ENCODE peak calls at places on chromosome 19, in six cellular contexts. N is OCI-LY7, F is tibial nerve, J is left ventricle myocardium inferior, T is HS-27A, R is T1000. M is an unnamed sample.

GRCh38 chr19:17289489-17289888 is 7.8 kb downstream of the ANKLE1 start:
- DNase-seq in R (no peak), F (no peak), J (peak; percentile 80), N (peak; percentile 80), T (no peak), M (no peak)

GRCh38 chr19:40254714-40255418 is 28.4 kb upstream of the CCNP start:
- DNase-seq in R (no peak), F (no peak), J (peak; percentile 5), N (no peak), T (no peak), M (no peak)

GRCh38 chr19:1987197-1988187 is 28.0 kb downstream of the BTBD2 start:
- DNase-seq in F (no peak), T (no peak), J (no peak), R (no peak), N (no peak), M (no peak)

GRCh38 chr19:7527516-7528191 is 5.2 kb downstream of the MCOLN1 start:
- DNase-seq in N (no peak), R (no peak), J (peak; percentile 61), T (no peak), F (no peak), M (no peak)

GRCh38 chr19:32566246-32566830 is 14.7 kb upstream of the PDCD5 start:
- DNase-seq in T (no peak), N (no peak), R (no peak), J (no peak), F (no peak), M (no peak)

GRCh38 chr19:3873151-3873550 is 4.3 kb upstream of the ZFR2 start:
- DNase-seq in N (no peak), J (no peak), F (no peak), R (no peak), T (no peak), M (no peak)

GRCh38 chr19:16025108-16026101 is 50.9 kb upstream of the TPM4 start:
- DNase-seq in N (peak; percentile 22), J (no peak), T (peak; percentile 30), R (no peak), F (no peak), M (no peak)

GRCh38 chr19:48344892-48345291 is 18.8 kb downstream of the TMEM143 start:
- DNase-seq in T (no peak), N (no peak), J (no peak), F (no peak), R (no peak), M (no peak)

GRCh38 chr19:30064776-30065494 is 122.9 kb downstream of the URI1 start:
- DNase-seq in J (no peak), N (no peak), R (no peak), T (no peak), F (no peak), M (no peak)

GRCh38 chr19:35908977-35909683 is 1.0 kb upstream of the TYROBP start:
- DNase-seq in F (peak; percentile 42), R (no peak), N (peak; percentile 83), T (no peak), J (peak; percentile 77), M (no peak)

GRCh38 chr19:16566161-16566560 is 6.1 kb downstream of the SLC35E1 start:
- DNase-seq in T (no peak), J (no peak), R (no peak), F (no peak), N (no peak), M (no peak)

GRCh38 chr19:15297416-15298224 is 34.7 kb downstream of the BRD4 start:
- DNase-seq in F (no peak), T (no peak), N (peak; percentile 75), R (no peak), J (no peak), M (no peak)

GRCh38 chr19:38149597-38149996 is 74.4 kb downstream of the DPF1 start:
- DNase-seq in N (peak; percentile 7), R (no peak), T (no peak), F (no peak), J (no peak), M (no peak)

GRCh38 chr19:2478756-2479555 is 3.0 kb downstream of the GADD45B start:
- DNase-seq in J (peak; percentile 84), R (peak; percentile 66), F (peak; percentile 53), N (peak; percentile 71), T (no peak), M (peak; percentile 63)

GRCh38 chr19:383922-384800 is 24.8 kb downstream of the C2CD4C start:
- DNase-seq in N (no peak), F (no peak), J (no peak), R (no peak), T (no peak), M (no peak)

GRCh38 chr19:13008926-13009787 is 13.9 kb downstream of the NFIX start:
- DNase-seq in R (no peak), F (no peak), J (no peak), T (no peak), N (no peak), M (no peak)